ENCODE peak calls at places on chromosomes 6 and 20, in four cellular contexts. One of them, this sample, is unnamed.

GRCh38 chr6:48550607-48551006 is 439.6 kb upstream of the PTCHD4 start:
- DNase-seq in A549: no peak
- DNase-seq in GM12878: no peak
- DNase-seq in K562: no peak
- DNase-seq in this sample: no peak

GRCh38 chr20:21437816-21438215 is 40.5 kb upstream of the NKX2-4 start:
- DNase-seq in A549: no peak
- DNase-seq in GM12878: no peak
- DNase-seq in K562: no peak
- DNase-seq in this sample: no peak

GRCh38 chr6:149397384-149397783 is 2.7 kb upstream of the SUMO4 start:
- DNase-seq in A549: no peak
- DNase-seq in GM12878: no peak
- DNase-seq in K562: no peak
- DNase-seq in this sample: no peak

GRCh38 chr20:14986026-14986655 is 648.7 kb upstream of the FLRT3 start:
- DNase-seq in A549: peak
- DNase-seq in GM12878: no peak
- DNase-seq in K562: no peak
- DNase-seq in this sample: no peak

GRCh38 chr6:130872250-130873095 is 45.3 kb downstream of the SMLR1 start:
- DNase-seq in A549: peak
- DNase-seq in GM12878: no peak
- DNase-seq in K562: peak
- DNase-seq in this sample: peak

GRCh38 chr20:54199283-54199682 is 8.6 kb upstream of the PFDN4 start:
- DNase-seq in A549: no peak
- DNase-seq in GM12878: no peak
- DNase-seq in K562: no peak
- DNase-seq in this sample: no peak

GRCh38 chr6:156185113-156185512 is 592.1 kb upstream of the ARID1B start:
- DNase-seq in A549: no peak
- DNase-seq in GM12878: no peak
- DNase-seq in K562: no peak
- DNase-seq in this sample: no peak

GRCh38 chr6:90610671-90611542 is 24.0 kb upstream of the MAP3K7 start:
- DNase-seq in A549: peak
- DNase-seq in GM12878: no peak
- DNase-seq in K562: peak
- DNase-seq in this sample: peak

GRCh38 chr6:73943401-73943800 is 247.4 kb downstream of the CD109 start:
- DNase-seq in A549: no peak
- DNase-seq in GM12878: no peak
- DNase-seq in K562: no peak
- DNase-seq in this sample: no peak

DNA sequence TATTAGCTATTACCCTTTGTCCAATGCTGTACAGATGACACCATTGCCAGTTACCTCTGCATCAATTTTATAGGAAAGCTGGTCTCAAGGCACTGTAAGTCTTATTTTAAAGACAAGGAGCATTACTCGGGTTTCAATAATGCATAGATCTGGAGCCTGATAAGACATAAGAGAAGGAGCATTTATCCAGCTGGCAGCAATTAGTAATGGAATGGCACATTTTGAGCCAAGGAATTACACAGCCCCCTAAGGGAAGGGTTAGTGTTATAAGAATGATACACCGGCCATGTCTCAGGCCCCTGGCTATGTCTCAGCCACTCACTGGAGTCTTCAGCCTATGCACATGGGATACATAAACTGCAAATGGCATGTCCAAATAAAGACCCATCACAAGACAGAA is 23.1 kb upstream of the TMEM242 start:
- DNase-seq in A549: no peak
- DNase-seq in GM12878: no peak
- DNase-seq in K562: no peak
- DNase-seq in this sample: no peak
- TF ChIP-seq ELK1 in A549: no peak
- TF ChIP-seq ELK1 in GM12878: no peak
- TF ChIP-seq ELK1 in K562: no peak
- TF ChIP-seq ELK1 in this sample: no peak

DNA sequence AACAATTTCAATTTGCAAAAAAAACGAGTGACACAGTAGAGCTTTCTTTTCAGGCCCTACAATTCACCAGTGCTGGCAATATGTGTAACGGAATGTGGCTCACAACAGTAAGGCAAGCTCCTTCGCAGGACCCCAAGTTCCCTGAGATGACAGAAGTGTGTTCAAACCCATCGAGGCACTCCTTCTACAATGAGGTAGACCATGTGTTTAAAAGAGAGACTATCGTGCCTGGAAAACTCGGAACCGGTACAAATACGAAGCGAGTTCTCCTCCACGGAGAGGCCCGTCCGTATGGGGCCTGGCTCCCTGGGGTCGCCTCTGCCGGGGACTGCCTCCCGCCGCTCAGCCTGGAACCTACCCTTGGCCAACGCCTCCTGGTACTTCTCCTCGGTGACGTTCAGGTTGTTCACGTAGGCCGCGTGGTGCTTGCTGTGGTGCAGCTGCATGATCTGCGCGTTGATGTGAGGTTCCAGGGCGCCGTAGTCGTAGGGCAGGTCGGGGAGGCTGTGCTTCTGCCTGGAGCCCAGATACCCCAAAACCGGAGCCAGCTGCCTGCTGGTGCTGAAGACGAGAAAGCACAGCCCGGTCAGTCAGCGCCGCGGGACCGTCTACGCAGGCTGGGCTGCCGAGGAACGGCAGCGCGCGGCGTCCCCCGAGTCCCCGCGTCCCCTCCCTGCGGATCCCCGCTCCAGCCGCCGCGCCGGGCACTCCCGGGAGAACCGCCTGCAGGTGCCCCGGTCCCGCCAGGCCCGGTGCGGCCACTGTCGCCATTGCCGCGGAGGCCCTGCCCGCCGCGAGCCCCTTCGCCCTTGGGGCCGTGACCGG is 526 bp downstream of the SOD2 start:
- DNase-seq in A549: peak
- DNase-seq in GM12878: no peak
- DNase-seq in K562: peak
- DNase-seq in this sample: peak
- TF ChIP-seq ELK1 in A549: no peak
- TF ChIP-seq ELK1 in GM12878: no peak
- TF ChIP-seq ELK1 in K562: no peak
- TF ChIP-seq ELK1 in this sample: no peak

DNA sequence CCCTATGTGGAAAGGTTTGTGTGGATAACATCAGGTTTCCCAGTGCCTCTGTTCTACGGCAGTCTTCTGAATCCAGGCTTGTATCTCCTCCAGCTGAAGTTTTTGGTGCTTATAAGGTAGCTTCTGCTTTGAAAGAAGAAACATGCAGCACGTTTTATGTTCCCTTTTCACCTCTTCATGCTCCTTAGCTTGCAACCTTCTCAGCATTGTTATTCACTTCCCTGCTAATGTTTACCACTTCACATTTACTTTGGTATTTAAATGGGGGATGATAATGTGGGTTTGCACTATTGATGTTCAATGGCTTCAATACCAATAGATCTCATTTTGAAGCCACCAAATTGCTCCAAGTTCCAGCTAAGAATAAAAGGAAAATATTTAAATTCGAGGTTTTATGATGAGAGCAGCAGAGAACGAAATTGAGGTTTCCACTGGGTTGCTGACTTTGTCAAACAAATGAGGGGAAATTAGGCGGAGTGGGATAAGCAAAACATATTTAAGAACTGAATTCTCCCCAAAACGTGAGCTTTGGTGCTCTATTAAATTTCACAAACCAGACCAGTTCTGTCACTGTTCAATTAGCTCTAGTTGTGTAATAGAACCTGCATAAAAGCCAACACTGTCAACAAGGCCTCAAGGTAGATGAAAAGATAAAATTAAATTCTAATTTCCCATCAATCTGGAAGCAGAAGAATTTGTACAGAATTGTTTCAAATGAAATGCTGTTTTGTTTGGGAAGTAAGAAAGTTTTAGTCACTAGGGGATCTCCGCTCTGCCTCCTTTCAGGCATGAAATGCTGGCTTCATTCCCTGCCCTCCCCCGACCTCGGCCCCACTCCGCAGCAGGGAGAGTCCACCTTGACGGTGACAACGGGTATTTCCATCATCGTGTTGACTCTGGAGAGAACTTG is 1.4 kb downstream of the IL22RA2 start:
- DNase-seq in A549: no peak
- DNase-seq in GM12878: peak
- DNase-seq in K562: no peak
- DNase-seq in this sample: no peak
- TF ChIP-seq ELK1 in A549: no peak
- TF ChIP-seq ELK1 in GM12878: no peak
- TF ChIP-seq ELK1 in K562: no peak
- TF ChIP-seq ELK1 in this sample: no peak

GRCh38 chr6:170221052-170221752 is 69.7 kb downstream of the DLL1 start:
- DNase-seq in A549: no peak
- DNase-seq in GM12878: no peak
- DNase-seq in K562: no peak
- DNase-seq in this sample: no peak
- TF ChIP-seq ELK1 in A549: no peak
- TF ChIP-seq ELK1 in GM12878: no peak
- TF ChIP-seq ELK1 in K562: no peak
- TF ChIP-seq ELK1 in this sample: no peak

GRCh38 chr20:62900692-62901584 is 25.4 kb downstream of the DIDO1 start:
- DNase-seq in A549: peak
- DNase-seq in GM12878: no peak
- DNase-seq in K562: no peak
- DNase-seq in this sample: no peak

GRCh38 chr20:62898093-62898964 is 28.0 kb downstream of the DIDO1 start:
- DNase-seq in A549: no peak
- DNase-seq in GM12878: no peak
- DNase-seq in K562: no peak
- DNase-seq in this sample: no peak

GRCh38 chr20:62900052-62900691 is 26.1 kb downstream of the DIDO1 start:
- DNase-seq in A549: peak
- DNase-seq in GM12878: no peak
- DNase-seq in K562: peak
- DNase-seq in this sample: peak

GRCh38 chr20:62898970-62899632 is 27.2 kb downstream of the DIDO1 start:
- DNase-seq in A549: no peak
- DNase-seq in GM12878: no peak
- DNase-seq in K562: no peak
- DNase-seq in this sample: no peak

GRCh38 chr20:62899633-62900051 is 26.7 kb downstream of the DIDO1 start:
- DNase-seq in A549: no peak
- DNase-seq in GM12878: no peak
- DNase-seq in K562: no peak
- DNase-seq in this sample: no peak
- TF ChIP-seq ELK1 in A549: no peak
- TF ChIP-seq ELK1 in GM12878: no peak
- TF ChIP-seq ELK1 in K562: no peak
- TF ChIP-seq ELK1 in this sample: no peak

DNA sequence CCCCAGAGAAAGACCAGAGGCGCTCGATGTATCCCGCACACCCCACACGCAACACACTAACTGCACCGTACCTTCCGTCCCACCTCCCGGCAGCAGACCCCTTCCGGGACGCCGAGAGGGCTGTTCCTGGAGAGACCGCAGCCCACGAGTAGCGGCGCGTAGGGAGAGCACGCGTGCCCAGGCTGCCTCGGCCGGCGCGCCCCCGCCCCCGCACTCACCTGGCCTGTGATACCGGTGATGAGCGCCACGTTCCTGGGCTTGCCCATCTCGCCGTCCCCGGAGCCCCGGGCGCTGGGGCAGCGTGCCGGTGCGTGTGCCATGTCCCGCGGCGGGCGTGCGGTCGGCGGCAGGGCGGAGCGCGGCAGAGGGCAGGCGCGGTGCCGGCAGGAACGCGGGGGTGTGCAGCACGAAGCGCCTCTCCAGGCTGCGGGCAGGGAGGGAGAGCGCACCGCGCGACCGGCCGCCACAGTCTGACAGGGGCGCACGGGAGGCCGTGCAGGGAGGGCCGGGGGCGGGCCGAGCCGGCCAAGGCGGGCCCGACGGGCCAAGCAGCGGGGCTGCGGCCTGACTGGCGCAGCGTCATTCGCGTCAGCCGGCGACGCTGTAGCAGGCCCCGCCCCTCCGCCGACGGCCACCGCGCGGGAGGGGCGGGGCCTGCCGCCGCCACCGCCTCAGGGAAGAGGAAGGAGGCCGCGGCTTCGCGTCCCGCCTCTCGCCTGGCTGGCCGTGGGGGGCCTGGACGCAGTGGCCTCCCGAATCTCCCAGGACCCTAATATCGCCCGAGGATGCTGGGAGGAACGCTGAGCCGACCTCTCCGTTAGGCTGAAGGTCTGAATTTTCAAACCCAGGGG is at the start of gene GMDS:
- DNase-seq in A549: peak
- DNase-seq in GM12878: no peak
- DNase-seq in K562: peak
- DNase-seq in this sample: peak
- TF ChIP-seq ELK1 in A549: no peak
- TF ChIP-seq ELK1 in GM12878: no peak
- TF ChIP-seq ELK1 in K562: no peak
- TF ChIP-seq ELK1 in this sample: no peak

DNA sequence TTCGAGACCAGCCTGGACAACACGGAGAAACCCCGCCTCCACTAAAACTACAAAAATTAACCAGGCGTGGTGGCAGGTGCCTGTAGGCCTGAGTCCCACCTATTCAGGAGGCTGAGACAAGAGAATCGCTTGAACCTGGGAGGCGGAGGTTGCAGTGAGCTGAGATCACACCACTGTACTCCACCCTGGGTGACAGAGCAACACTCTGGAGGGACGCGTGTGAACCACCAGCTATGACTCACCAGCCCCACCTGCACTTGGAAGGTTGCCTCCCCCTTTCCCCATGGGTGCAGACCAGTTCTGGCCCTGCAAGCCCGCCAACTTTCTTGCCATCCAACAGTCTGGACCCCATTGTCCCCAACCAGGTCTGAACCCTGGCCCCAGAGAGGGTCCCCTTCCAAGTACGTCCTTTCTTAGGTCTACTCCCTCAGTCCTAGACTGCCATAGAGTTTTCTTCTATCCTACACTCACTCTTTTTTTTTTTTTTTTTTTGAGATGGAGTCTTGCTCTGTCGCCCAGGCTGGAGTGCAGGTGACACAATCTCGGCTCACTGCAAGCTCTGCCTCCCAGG is 29.2 kb downstream of the ATP9A start:
- DNase-seq in A549: peak
- DNase-seq in GM12878: no peak
- DNase-seq in K562: peak
- DNase-seq in this sample: no peak
- TF ChIP-seq ELK1 in A549: no peak
- TF ChIP-seq ELK1 in GM12878: no peak
- TF ChIP-seq ELK1 in K562: no peak
- TF ChIP-seq ELK1 in this sample: no peak